ENCODE peak calls at places on chromosomes 16 and 17, in eight cellular contexts. R is left lung, I is cardiac fibroblast, L is tibial nerve, H is HFF-Myc, X is astrocyte of the cerebellum, W is fibroblast of pulmonary artery, Z is body of pancreas. S is an unnamed sample.
A peak's percentile ranks its signal among the peaks of the same experiment; 100 is the strongest.

GRCh38 chr17:83161298-83162034 is 82.1 kb downstream of the METRNL start:
- DNase-seq in R (peak; percentile 34), W (no peak), Z (no peak), X (no peak), L (peak; percentile 4), I (peak; percentile 11), H (peak; percentile 88), S (no peak)

GRCh38 chr16:6672507-6672906 is 660.1 kb upstream of the RBFOX1 start:
- DNase-seq in H (no peak), R (no peak), X (no peak), W (no peak), I (no peak), L (no peak), Z (no peak), S (no peak)

GRCh38 chr16:86018487-86018886 is 119.5 kb downstream of the IRF8 start:
- DNase-seq in H (no peak), L (peak; percentile 45), I (peak; percentile 27), X (no peak), R (peak; percentile 74), W (peak; percentile 44), Z (no peak), S (no peak)

GRCh38 chr17:59521465-59522126 is 43.8 kb upstream of the DHX40 start:
- DNase-seq in I (peak; percentile 77), R (peak; percentile 56), X (peak; percentile 13), Z (peak; percentile 44), L (peak; percentile 42), H (peak; percentile 42), W (peak; percentile 76), S (no peak)

GRCh38 chr17:78291944-78292910 is 60.8 kb downstream of the TMEM235 start:
- DNase-seq in R (no peak), L (no peak), Z (no peak), W (no peak), X (no peak), H (no peak), I (no peak), S (no peak)

GRCh38 chr17:77928519-77929179 is 29.9 kb upstream of the TNRC6C start:
- DNase-seq in Z (no peak), H (no peak), W (no peak), L (no peak), R (no peak), I (no peak), X (no peak), S (no peak)

GRCh38 chr17:81402530-81402941 is 7.3 kb downstream of the BAHCC1 start:
- DNase-seq in W (no peak), I (no peak), R (no peak), L (no peak), Z (no peak), X (no peak), H (no peak), S (no peak)

GRCh38 chr17:74995847-74996246 is 8.4 kb downstream of the CDR2L start:
- DNase-seq in Z (no peak), I (no peak), R (no peak), L (no peak), W (no peak), H (no peak), X (no peak), S (no peak)

GRCh38 chr17:3927628-3928010 is 11.4 kb upstream of the P2RX1 start:
- DNase-seq in W (no peak), X (no peak), R (no peak), Z (no peak), I (no peak), H (no peak), L (no peak), S (no peak)

GRCh38 chr16:66058181-66058580 is 308.3 kb upstream of the CDH5 start:
- DNase-seq in L (no peak), R (no peak), I (peak; percentile 38), H (peak; percentile 89), X (peak; percentile 96), W (no peak), Z (no peak), S (no peak)

GRCh38 chr17:79224476-79224875 is 149.9 kb downstream of the ENGASE start:
- DNase-seq in H (no peak), W (no peak), L (no peak), Z (no peak), X (no peak), I (no peak), R (no peak), S (no peak)

GRCh38 chr17:49061524-49061943 is 64.3 kb downstream of the IGF2BP1 start:
- DNase-seq in I (no peak), H (no peak), R (no peak), L (no peak), W (peak; percentile 14), X (no peak), Z (no peak), S (no peak)

GRCh38 chr16:23863511-23864422 is 28.0 kb downstream of the PRKCB start:
- DNase-seq in I (no peak), L (no peak), X (no peak), H (no peak), Z (no peak), R (no peak), W (no peak), S (no peak)

GRCh38 chr16:31073073-31073822 is 792 bp downstream of the ZNF668 start:
- DNase-seq in Z (peak; percentile 89), L (peak; percentile 88), R (peak; percentile 93), X (peak; percentile 77), W (peak; percentile 91), I (peak; percentile 92), H (no peak), S (peak; percentile 57)

GRCh38 chr17:864315-864714 is 82.2 kb downstream of the MRM3 start:
- DNase-seq in R (no peak), X (no peak), W (no peak), H (no peak), I (no peak), L (no peak), Z (no peak), S (no peak)

GRCh38 chr17:29390856-29391631 is 881 bp downstream of the TAOK1 start:
- DNase-seq in W (peak; percentile 49), I (peak; percentile 51), Z (peak; percentile 12), R (peak; percentile 35), H (no peak), X (no peak), L (peak; percentile 14), S (no peak)

GRCh38 chr16:85615852-85616607 is 2.9 kb downstream of the GSE1 start:
- DNase-seq in X (peak; percentile 57), I (peak; percentile 84), H (peak; percentile 36), W (peak; percentile 78), Z (peak; percentile 75), R (peak; percentile 87), L (peak; percentile 81), S (no peak)

GRCh38 chr17:79943354-79944241 is 92.1 kb downstream of the TBC1D16 start:
- DNase-seq in I (no peak), X (no peak), R (peak; percentile 21), H (no peak), Z (no peak), L (no peak), W (no peak), S (no peak)

GRCh38 chr16:11635679-11636171 is 32.5 kb upstream of the SNN start:
- DNase-seq in H (no peak), I (no peak), X (no peak), L (no peak), W (no peak), R (no peak), Z (no peak), S (no peak)
- H3K4me3 ChIP-seq in H (no peak overlapping the region), I (no peak overlapping the region), X (no peak overlapping the region), L (no peak overlapping the region), W (no peak overlapping the region), R (no peak overlapping the region), Z (no peak overlapping the region), S (no peak overlapping the region)

DNA sequence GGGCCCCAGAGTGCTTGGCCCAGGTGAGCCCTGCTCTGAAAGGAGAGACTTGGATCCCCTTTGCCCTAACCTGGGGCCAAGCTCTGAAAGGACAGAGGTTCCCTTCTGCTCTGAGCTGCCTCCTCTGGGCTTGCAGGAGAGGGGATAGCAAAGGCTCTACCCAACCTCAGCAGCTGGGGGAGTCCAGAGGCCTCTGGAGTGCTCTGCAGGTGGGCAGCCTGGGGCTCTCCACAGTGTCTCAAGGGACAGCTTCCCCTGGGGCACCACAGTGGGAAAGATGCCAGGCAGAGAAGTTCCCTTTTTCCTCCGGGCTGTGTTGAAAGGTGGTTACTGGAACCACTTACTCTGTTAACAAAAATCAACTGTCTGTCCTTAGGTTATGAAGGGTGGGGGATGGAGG is 48.2 kb upstream of the MGAT5B start:
- DNase-seq in I (no peak), H (no peak), W (no peak), Z (no peak), L (no peak), X (no peak), R (no peak), S (no peak)
- H3K4me3 ChIP-seq in I (no peak overlapping the region), H (no peak overlapping the region), W (no peak overlapping the region), Z (no peak overlapping the region), L (no peak overlapping the region), X (no peak overlapping the region), R (no peak overlapping the region), S (no peak overlapping the region)

DNA sequence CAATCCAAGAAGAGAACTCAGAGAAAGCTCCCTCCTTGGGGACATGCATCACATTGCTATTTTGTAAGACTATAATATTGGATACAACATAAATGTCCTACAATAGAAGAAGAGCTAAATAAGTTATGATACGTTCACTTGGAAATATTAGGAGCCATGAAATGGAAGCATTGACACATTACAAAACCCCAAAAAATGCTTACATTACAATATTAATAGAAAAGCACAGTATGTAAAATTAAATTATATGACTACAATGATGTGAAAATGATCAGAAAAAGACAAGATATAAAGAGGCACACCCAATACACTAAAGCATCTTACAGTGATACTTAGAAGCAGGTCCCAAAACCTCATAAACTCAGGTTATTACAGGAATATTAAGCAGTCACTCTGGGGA is 694.1 kb downstream of the TOX3 start:
- DNase-seq in X (no peak), L (no peak), W (no peak), H (no peak), I (no peak), Z (no peak), R (no peak), S (no peak)
- H3K4me3 ChIP-seq in X (no peak overlapping the region), L (no peak overlapping the region), W (no peak overlapping the region), H (no peak overlapping the region), I (no peak overlapping the region), Z (no peak overlapping the region), R (no peak overlapping the region), S (no peak overlapping the region)

GRCh38 chr16:4293181-4293716 is 20.4 kb upstream of the TFAP4 start:
- DNase-seq in Z (no peak), L (no peak), X (no peak), H (no peak), I (no peak), R (no peak), W (no peak), S (no peak)
- H3K4me3 ChIP-seq in Z (no peak overlapping the region), L (no peak overlapping the region), X (no peak overlapping the region), H (no peak overlapping the region), I (no peak overlapping the region), R (no peak overlapping the region), W (no peak overlapping the region), S (peak overlapping the region; percentile 37)

S was measured in thoracic aorta.